ENCODE peak calls at places on chromosomes 16 and 17, in six cellular contexts. D, G, C, X, K and I are unnamed samples.

GRCh38 chr16:24045641-24046040 is 209.9 kb downstream of the PRKCB start:
- DNase-seq in C (no peak), K (no peak), G (peak), X (no peak), D (no peak), I (no peak)

GRCh38 chr17:18235743-18236256 is 10.4 kb downstream of the LLGL1 start:
- DNase-seq in D (no peak), X (no peak), K (peak), C (no peak), G (no peak), I (no peak)

GRCh38 chr17:63700528-63701441 is 860 bp upstream of the LIMD2 start:
- DNase-seq in X (peak), D (peak), C (no peak), K (peak), G (peak), I (no peak)

GRCh38 chr16:814974-815373 is 14.4 kb upstream of the GNG13 start:
- DNase-seq in D (no peak), K (peak), C (no peak), X (no peak), G (no peak), I (no peak)

GRCh38 chr16:3589441-3589921 is 12.3 kb upstream of the NLRC3 start:
- DNase-seq in G (no peak), X (no peak), K (no peak), C (no peak), D (no peak), I (no peak)

GRCh38 chr16:60682219-60682618 is 1354.0 kb downstream of the CDH8 start:
- DNase-seq in C (no peak), G (no peak), D (no peak), X (no peak), K (no peak), I (no peak)

GRCh38 chr16:53865492-53865863 is 161.5 kb downstream of the FTO start:
- DNase-seq in D (no peak), K (peak), X (no peak), G (no peak), C (no peak), I (no peak)

GRCh38 chr17:34615326-34615725 is 35.9 kb downstream of the TMEM132E start:
- DNase-seq in G (no peak), X (no peak), K (no peak), C (no peak), D (no peak), I (no peak)

GRCh38 chr17:73952136-73952497 is 251.4 kb upstream of the RPL38 start:
- DNase-seq in K (no peak), C (no peak), D (no peak), X (no peak), G (peak), I (peak)

GRCh38 chr17:74337834-74338500 is 11.9 kb downstream of the KIF19 start:
- DNase-seq in X (no peak), K (no peak), C (no peak), G (peak), D (no peak), I (no peak)

GRCh38 chr16:20306401-20306800 is 20.9 kb downstream of the GP2 start:
- DNase-seq in D (no peak), G (no peak), X (no peak), C (no peak), K (no peak), I (no peak)

GRCh38 chr16:77206533-77206932 is 7.3 kb downstream of the SYCE1L start:
- DNase-seq in D (no peak), G (no peak), X (no peak), K (no peak), C (no peak), I (no peak)
- H3K27ac ChIP-seq in D (no peak), G (no peak), X (no peak), K (no peak), C (no peak), I (no peak)

DNA sequence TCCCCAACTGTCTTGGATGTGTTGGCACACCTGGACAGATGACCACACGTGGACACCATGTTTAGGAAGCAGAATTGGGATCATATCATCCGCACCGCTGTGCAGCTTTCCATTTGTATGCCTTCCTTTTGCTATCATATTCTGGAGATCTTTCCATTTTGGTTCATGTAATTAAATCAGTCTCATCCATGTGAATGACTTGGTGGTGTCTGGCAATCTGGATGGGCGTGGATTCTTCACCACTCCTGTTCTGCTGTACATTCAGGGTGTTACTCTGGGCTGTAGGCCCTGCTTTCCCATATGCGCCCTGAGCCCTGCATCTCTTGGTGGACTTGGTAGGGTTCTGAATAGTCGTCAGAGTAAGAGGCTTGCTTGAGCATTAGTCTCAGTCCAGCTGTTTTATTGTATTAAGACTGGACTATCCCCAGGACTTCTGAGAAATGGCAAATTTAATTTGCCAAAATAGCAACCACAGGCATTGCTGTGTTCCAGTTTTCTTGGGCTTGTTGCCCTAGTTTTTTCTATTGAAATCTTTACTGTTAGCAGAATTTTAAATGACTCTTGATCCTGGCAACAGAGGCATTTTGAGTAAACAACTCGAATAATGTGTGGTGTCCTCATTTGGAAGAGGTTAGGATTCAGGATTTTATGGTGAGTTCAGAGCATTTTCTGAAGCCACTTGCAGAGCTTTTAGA is 14.9 kb downstream of the BANP start:
- DNase-seq in X (no peak), D (no peak), K (peak), C (no peak), G (no peak), I (no peak)
- H3K27ac ChIP-seq in X (peak), D (no peak), K (peak), C (no peak), G (peak), I (no peak)

GRCh38 chr16:48246066-48246465 is 1.3 kb downstream of the ABCC11 start:
- DNase-seq in D (no peak), G (no peak), K (peak), C (no peak), X (no peak), I (no peak)

GRCh38 chr16:48250520-48251278 is 3.4 kb upstream of the ABCC11 start:
- DNase-seq in K (no peak), D (no peak), G (no peak), X (no peak), C (no peak), I (no peak)

GRCh38 chr16:48256579-48257177 is 9.3 kb upstream of the ABCC11 start:
- DNase-seq in D (no peak), C (no peak), K (no peak), X (no peak), G (no peak), I (no peak)

GRCh38 chr16:48247311-48247710 is at the start of gene ABCC11:
- DNase-seq in K (no peak), D (no peak), G (no peak), C (no peak), X (no peak), I (no peak)

DNA sequence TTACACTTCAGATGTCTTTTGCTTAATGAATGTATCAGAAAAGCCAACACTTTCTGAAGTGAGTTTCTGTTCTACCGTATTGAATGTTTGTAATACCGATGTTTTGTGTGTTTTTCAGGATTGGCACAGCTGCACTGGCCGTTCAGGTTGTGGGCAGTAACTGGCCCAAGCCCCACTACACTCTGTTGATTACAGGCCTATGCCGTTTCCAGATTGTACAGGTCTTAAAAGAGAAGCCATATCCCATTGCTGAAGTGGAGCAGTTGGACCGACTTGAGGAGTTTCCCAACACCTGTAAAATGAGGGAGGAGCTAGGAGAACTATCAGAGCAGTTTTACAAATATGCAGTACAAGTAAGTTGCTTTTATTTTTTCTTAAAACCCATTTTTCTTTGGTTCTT is 4.7 kb upstream of the ABCC11 start:
- DNase-seq in G (no peak), D (no peak), K (no peak), X (no peak), C (no peak), I (no peak)
- H3K27ac ChIP-seq in G (peak), D (no peak), K (no peak), X (no peak), C (no peak), I (no peak)

GRCh38 chr17:48023408-48024148 is 14.0 kb downstream of the COPZ2 start:
- DNase-seq in D (peak), C (peak), G (peak), X (peak), K (peak), I (no peak)
- H3K27ac ChIP-seq in D (no peak), C (peak), G (peak), X (peak), K (peak), I (no peak)

DNA sequence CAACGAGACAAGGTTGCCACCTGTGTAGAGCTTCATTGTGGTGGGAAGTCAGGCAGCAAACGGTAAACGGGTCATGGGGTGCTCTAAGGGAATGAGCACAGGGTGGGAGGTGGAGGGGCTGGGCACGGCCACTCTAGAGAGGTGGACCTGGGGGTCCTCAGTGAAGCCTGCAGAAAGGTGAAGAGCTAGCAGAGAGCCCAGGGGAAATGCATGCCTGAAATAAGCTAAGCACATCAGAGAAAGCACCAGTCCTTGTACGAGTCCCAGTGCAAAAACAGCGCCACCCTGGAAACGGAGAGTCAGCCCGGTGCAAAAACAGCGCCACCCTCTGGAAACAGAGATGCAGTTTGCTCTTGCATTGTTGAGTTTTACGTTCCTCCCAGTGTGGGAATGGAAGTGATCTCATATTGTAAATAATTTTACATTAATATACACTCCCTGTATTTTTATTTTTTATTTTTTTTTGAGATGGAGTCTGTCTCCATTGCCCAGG is 65.0 kb downstream of the TBC1D16 start:
- DNase-seq in K (peak), X (no peak), G (peak), D (no peak), C (no peak), I (no peak)
- H3K27ac ChIP-seq in K (no peak), X (no peak), G (no peak), D (no peak), C (no peak), I (no peak)